ENCODE peak calls at places on chromosomes 6 and 20, in five cellular contexts. One of them, this sample, is unnamed.

GRCh38 chr6:161745594-161745993 is 471.7 kb upstream of the AGPAT4 start:
- DNase-seq in HepG2: no peak
- DNase-seq in GM12878: no peak
- DNase-seq in HEK293T: no peak
- DNase-seq in WTC11: no peak
- DNase-seq in this sample: no peak

GRCh38 chr6:38131527-38131965 is 312.0 kb downstream of the ZFAND3 start:
- DNase-seq in WTC11: no peak
- DNase-seq in HepG2: no peak
- DNase-seq in HEK293T: no peak
- DNase-seq in GM12878: no peak
- DNase-seq in this sample: no peak

GRCh38 chr20:61739086-61739831 is 326.4 kb downstream of the TAF4 start:
- DNase-seq in WTC11: no peak
- DNase-seq in HEK293T: no peak
- DNase-seq in HepG2: no peak
- DNase-seq in GM12878: no peak
- DNase-seq in this sample: no peak

GRCh38 chr6:156830126-156830525 is 52.9 kb downstream of the ARID1B start:
- DNase-seq in GM12878: no peak
- DNase-seq in HEK293T: no peak
- DNase-seq in HepG2: no peak
- DNase-seq in WTC11: no peak
- DNase-seq in this sample: no peak

GRCh38 chr6:133423242-133423641 is 182.1 kb downstream of the EYA4 start:
- DNase-seq in WTC11: no peak
- DNase-seq in GM12878: no peak
- DNase-seq in HepG2: no peak
- DNase-seq in HEK293T: no peak
- DNase-seq in this sample: no peak

GRCh38 chr6:292506-293184 is 358 bp downstream of the DUSP22 start:
- DNase-seq in HEK293T: no peak
- DNase-seq in GM12878: peak; percentile 93
- DNase-seq in HepG2: peak; percentile 51
- DNase-seq in WTC11: peak; percentile 64
- DNase-seq in this sample: peak; percentile 83

GRCh38 chr6:135006386-135006914 is 48.2 kb downstream of the HBS1L start:
- DNase-seq in HepG2: no peak
- DNase-seq in GM12878: no peak
- DNase-seq in HEK293T: no peak
- DNase-seq in WTC11: no peak
- DNase-seq in this sample: peak; percentile 67

GRCh38 chr6:168088161-168089106 is 9.4 kb upstream of the FRMD1 start:
- DNase-seq in GM12878: no peak
- DNase-seq in HepG2: peak; percentile 59
- DNase-seq in WTC11: peak; percentile 51
- DNase-seq in HEK293T: no peak
- DNase-seq in this sample: no peak

GRCh38 chr6:147063469-147064031 is 140.7 kb upstream of the STXBP5 start:
- DNase-seq in WTC11: no peak
- DNase-seq in HEK293T: no peak
- DNase-seq in HepG2: peak; percentile 70
- DNase-seq in GM12878: no peak
- DNase-seq in this sample: no peak

GRCh38 chr6:121549741-121550140 is 114.3 kb downstream of the GJA1 start:
- DNase-seq in GM12878: no peak
- DNase-seq in HepG2: no peak
- DNase-seq in HEK293T: no peak
- DNase-seq in WTC11: no peak
- DNase-seq in this sample: no peak

GRCh38 chr6:44294832-44295791 is 18.0 kb downstream of the AARS2 start:
- DNase-seq in WTC11: no peak
- DNase-seq in GM12878: no peak
- DNase-seq in HepG2: no peak
- DNase-seq in HEK293T: no peak
- DNase-seq in this sample: no peak

GRCh38 chr6:100463685-100464161 is 998 bp downstream of the SIM1 start:
- DNase-seq in HEK293T: no peak
- DNase-seq in GM12878: no peak
- DNase-seq in HepG2: no peak
- DNase-seq in WTC11: no peak
- DNase-seq in this sample: no peak

GRCh38 chr6:170180671-170181337 is 110.1 kb downstream of the DLL1 start:
- DNase-seq in HepG2: no peak
- DNase-seq in GM12878: no peak
- DNase-seq in WTC11: no peak
- DNase-seq in HEK293T: no peak
- DNase-seq in this sample: no peak

GRCh38 chr6:18507018-18507415 is 119.9 kb downstream of the RNF144B start:
- DNase-seq in WTC11: no peak
- DNase-seq in HepG2: no peak
- DNase-seq in GM12878: no peak
- DNase-seq in HEK293T: no peak
- DNase-seq in this sample: no peak

GRCh38 chr20:63090682-63091571 is 84.2 kb upstream of the BHLHE23 start:
- DNase-seq in GM12878: no peak
- DNase-seq in HepG2: no peak
- DNase-seq in WTC11: peak; percentile 10
- DNase-seq in HEK293T: no peak
- DNase-seq in this sample: no peak

GRCh38 chr20:13259921-13260320 is 38.8 kb downstream of the ISM1 start:
- DNase-seq in GM12878: no peak
- DNase-seq in HEK293T: no peak
- DNase-seq in WTC11: no peak
- DNase-seq in HepG2: no peak
- DNase-seq in this sample: no peak

GRCh38 chr6:159044899-159045727 is at the start of gene TAGAP:
- DNase-seq in GM12878: peak; percentile 63
- DNase-seq in HEK293T: no peak
- DNase-seq in HepG2: no peak
- DNase-seq in WTC11: no peak
- DNase-seq in this sample: no peak

GRCh38 chr20:13960525-13960924 is 29.9 kb downstream of the SEL1L2 start:
- DNase-seq in WTC11: no peak
- DNase-seq in GM12878: no peak
- DNase-seq in HEK293T: no peak
- DNase-seq in HepG2: no peak
- DNase-seq in this sample: no peak

GRCh38 chr20:32516583-32516982 is 68.5 kb downstream of the NOL4L start:
- DNase-seq in HEK293T: no peak
- DNase-seq in GM12878: no peak
- DNase-seq in HepG2: no peak
- DNase-seq in WTC11: no peak
- DNase-seq in this sample: no peak

GRCh38 chr6:137866200-137866913 is 702 bp upstream of the TNFAIP3 start:
- DNase-seq in HEK293T: no peak
- DNase-seq in GM12878: no peak
- DNase-seq in HepG2: no peak
- DNase-seq in WTC11: peak; percentile 43
- DNase-seq in this sample: peak; percentile 58

GRCh38 chr6:150409576-150410066 is 40.8 kb downstream of the IYD start:
- DNase-seq in HEK293T: no peak
- DNase-seq in GM12878: no peak
- DNase-seq in HepG2: no peak
- DNase-seq in WTC11: no peak
- DNase-seq in this sample: no peak

GRCh38 chr6:24775520-24776058 is 852 bp downstream of the GMNN start:
- DNase-seq in WTC11: no peak
- DNase-seq in GM12878: no peak
- DNase-seq in HepG2: peak; percentile 33
- DNase-seq in HEK293T: no peak
- DNase-seq in this sample: peak; percentile 43

GRCh38 chr6:20661721-20662120 is 127.5 kb downstream of the CDKAL1 start:
- DNase-seq in GM12878: no peak
- DNase-seq in HepG2: no peak
- DNase-seq in HEK293T: no peak
- DNase-seq in WTC11: no peak
- DNase-seq in this sample: no peak

GRCh38 chr20:47326718-47327137 is 29.8 kb downstream of the ZMYND8 start:
- DNase-seq in GM12878: no peak
- DNase-seq in HEK293T: no peak
- DNase-seq in HepG2: no peak
- DNase-seq in WTC11: no peak
- DNase-seq in this sample: no peak

GRCh38 chr20:47349365-47350180 is 6.9 kb downstream of the ZMYND8 start:
- DNase-seq in HEK293T: no peak
- DNase-seq in GM12878: no peak
- DNase-seq in WTC11: no peak
- DNase-seq in HepG2: no peak
- DNase-seq in this sample: no peak

GRCh38 chr6:7727951-7728854 is 2.3 kb downstream of the BMP6 start:
- DNase-seq in HEK293T: peak; percentile 42
- DNase-seq in WTC11: peak; percentile 43
- DNase-seq in GM12878: no peak
- DNase-seq in HepG2: no peak
- DNase-seq in this sample: no peak

GRCh38 chr20:57651977-57652864 is 32.0 kb upstream of the ZBP1 start:
- DNase-seq in HEK293T: no peak
- DNase-seq in HepG2: no peak
- DNase-seq in WTC11: no peak
- DNase-seq in GM12878: no peak
- DNase-seq in this sample: no peak

GRCh38 chr20:37649017-37649416 is 44.8 kb upstream of the CTNNBL1 start:
- DNase-seq in WTC11: no peak
- DNase-seq in HEK293T: no peak
- DNase-seq in GM12878: no peak
- DNase-seq in HepG2: no peak
- DNase-seq in this sample: no peak

GRCh38 chr20:37649635-37650244 is 44.1 kb upstream of the CTNNBL1 start:
- DNase-seq in HepG2: no peak
- DNase-seq in GM12878: no peak
- DNase-seq in HEK293T: no peak
- DNase-seq in WTC11: no peak
- DNase-seq in this sample: no peak

GRCh38 chr20:37651932-37652331 is 41.9 kb upstream of the CTNNBL1 start:
- DNase-seq in GM12878: no peak
- DNase-seq in HEK293T: peak; percentile 33
- DNase-seq in WTC11: peak; percentile 69
- DNase-seq in HepG2: peak; percentile 51
- DNase-seq in this sample: peak; percentile 30

GRCh38 chr20:37647946-37648345 is 45.9 kb upstream of the CTNNBL1 start:
- DNase-seq in GM12878: no peak
- DNase-seq in HEK293T: no peak
- DNase-seq in HepG2: no peak
- DNase-seq in WTC11: no peak
- DNase-seq in this sample: no peak

GRCh38 chr20:37650661-37651060 is 43.2 kb upstream of the CTNNBL1 start:
- DNase-seq in WTC11: no peak
- DNase-seq in GM12878: no peak
- DNase-seq in HepG2: no peak
- DNase-seq in HEK293T: no peak
- DNase-seq in this sample: no peak
- TF ChIP-seq SP1 in WTC11: no peak
- TF ChIP-seq SP1 in GM12878: no peak
- TF ChIP-seq SP1 in HepG2: no peak
- TF ChIP-seq SP1 in HEK293T: no peak
- TF ChIP-seq SP1 in this sample: no peak

DNA sequence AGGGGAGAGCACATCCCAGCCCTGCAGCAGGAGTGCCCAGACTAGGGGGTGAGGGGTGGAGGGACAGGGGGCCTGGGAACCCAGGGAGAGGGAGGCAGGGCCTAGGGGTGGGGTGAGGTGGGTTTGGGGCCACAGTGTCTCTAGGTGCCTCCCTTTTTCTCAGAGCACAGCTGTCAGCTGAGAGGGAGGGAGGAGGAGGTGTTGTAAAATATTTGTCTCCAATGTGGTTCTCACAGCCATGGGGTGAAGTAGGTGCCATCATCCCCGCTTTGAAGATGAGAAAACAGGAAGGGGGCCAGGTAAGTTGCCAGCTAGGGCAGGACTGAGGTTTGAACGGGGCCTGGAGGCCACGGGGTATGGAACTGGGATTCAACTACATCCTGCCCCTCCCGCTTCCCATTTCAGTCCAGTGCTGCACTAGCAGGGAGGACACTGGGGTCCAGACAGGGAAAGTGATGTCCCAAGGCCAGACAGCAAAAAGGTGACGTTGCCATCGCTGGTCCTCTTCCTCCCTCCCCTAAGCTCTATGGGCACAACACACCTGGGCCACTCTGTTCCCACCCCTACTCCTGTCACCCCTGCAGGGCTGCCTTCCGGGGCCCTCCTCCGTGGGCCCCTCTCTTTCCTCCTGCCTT is 20.3 kb downstream of the PACSIN1 start:
- DNase-seq in WTC11: no peak
- DNase-seq in HEK293T: no peak
- DNase-seq in HepG2: no peak
- DNase-seq in GM12878: no peak
- DNase-seq in this sample: no peak
- TF ChIP-seq SP1 in WTC11: no peak
- TF ChIP-seq SP1 in HEK293T: no peak
- TF ChIP-seq SP1 in HepG2: no peak
- TF ChIP-seq SP1 in GM12878: no peak
- TF ChIP-seq SP1 in this sample: no peak

DNA sequence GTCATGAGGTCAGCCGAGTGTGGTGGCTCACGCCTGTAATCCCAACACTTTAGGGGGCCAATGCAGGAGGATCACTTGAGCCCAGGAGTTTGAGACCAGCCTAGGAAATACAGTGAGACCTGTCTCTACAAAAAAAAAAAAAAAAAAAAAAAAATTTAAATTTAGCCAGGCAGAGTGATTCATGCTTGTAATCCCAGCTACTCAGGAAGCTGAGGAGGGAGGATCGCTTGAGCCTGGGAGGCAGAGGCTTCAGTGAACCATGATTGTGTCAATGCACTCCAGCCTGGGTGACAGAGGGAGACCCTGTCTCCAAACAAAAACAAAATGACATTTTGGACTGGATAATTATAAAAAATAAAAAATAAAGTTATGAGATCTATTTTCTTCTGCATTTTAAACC is 56.2 kb downstream of the ADGRF1 start:
- DNase-seq in HEK293T: no peak
- DNase-seq in GM12878: no peak
- DNase-seq in WTC11: no peak
- DNase-seq in HepG2: no peak
- DNase-seq in this sample: no peak
- TF ChIP-seq SP1 in HEK293T: no peak
- TF ChIP-seq SP1 in GM12878: no peak
- TF ChIP-seq SP1 in WTC11: no peak
- TF ChIP-seq SP1 in HepG2: no peak
- TF ChIP-seq SP1 in this sample: no peak

DNA sequence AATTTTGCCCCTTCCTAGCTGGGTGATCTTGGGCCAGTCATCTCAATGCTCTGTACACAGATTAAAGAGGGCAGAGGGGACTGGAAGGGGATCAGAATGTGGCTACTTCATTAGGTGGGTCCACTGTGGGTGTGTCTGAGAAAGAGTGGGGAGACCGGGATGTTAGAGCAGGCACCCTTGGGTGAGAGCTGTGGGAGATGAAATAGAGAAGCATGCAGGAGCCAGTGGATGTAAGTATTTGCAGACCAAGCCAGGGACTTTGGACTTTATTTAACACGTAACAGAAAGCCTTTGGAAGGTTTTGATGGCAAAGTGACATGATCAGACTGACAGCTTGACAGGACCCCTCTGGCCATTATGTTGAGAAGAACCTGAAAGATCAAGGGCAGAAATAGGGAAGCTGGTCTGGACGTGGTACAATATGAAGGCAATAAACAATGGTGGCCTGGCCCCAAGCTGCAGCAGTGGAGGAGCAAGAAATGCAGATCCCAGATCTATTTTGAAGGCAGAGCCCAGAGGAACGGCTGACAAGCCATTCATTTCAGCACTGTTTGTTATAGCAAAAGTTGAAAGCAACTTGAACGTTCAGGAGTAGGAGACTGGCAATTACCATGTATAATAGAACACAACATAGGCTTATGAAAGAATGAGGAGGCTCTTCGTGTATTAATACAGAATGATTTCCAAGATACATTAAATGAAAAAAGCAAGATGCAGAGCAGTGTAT is 82.5 kb upstream of the ZNFX1 start:
- DNase-seq in HEK293T: no peak
- DNase-seq in WTC11: no peak
- DNase-seq in HepG2: peak; percentile 81
- DNase-seq in GM12878: no peak
- DNase-seq in this sample: no peak
- TF ChIP-seq SP1 in HEK293T: no peak
- TF ChIP-seq SP1 in WTC11: no peak
- TF ChIP-seq SP1 in HepG2: no peak
- TF ChIP-seq SP1 in GM12878: no peak
- TF ChIP-seq SP1 in this sample: no peak

This sample was measured in K562.